ENCODE peak calls at places on chromosomes 1 and 21, in nine cellular contexts. P, V, C, F, Q, U, N, T and R are unnamed samples.

GRCh38 chr1:158286487-158286886 is 3.2 kb upstream of the CD1C start:
- DNase-seq in U (no peak), T (no peak), Q (no peak), F (no peak), N (no peak), P (no peak), V (no peak), C (no peak), R (no peak)

GRCh38 chr1:180231506-180232420 is 1.7 kb downstream of the LHX4 start:
- DNase-seq in F (peak), C (peak), V (no peak), T (peak), Q (peak), N (no peak), U (no peak), P (peak), R (no peak)

GRCh38 chr1:228794173-228794572 is 58.9 kb downstream of the RHOU start:
- DNase-seq in Q (no peak), P (no peak), U (no peak), V (no peak), N (no peak), T (peak), F (no peak), C (no peak), R (no peak)

GRCh38 chr1:63189677-63190076 is 132.7 kb upstream of the FOXD3 start:
- DNase-seq in T (peak), N (no peak), C (no peak), U (no peak), V (no peak), F (peak), Q (peak), P (peak), R (no peak)

GRCh38 chr1:173266845-173267244 is 59.7 kb upstream of the TNFSF4 start:
- DNase-seq in N (no peak), F (no peak), C (no peak), U (no peak), V (no peak), Q (no peak), T (no peak), P (no peak), R (no peak)

GRCh38 chr1:160859166-160859565 is 3.5 kb downstream of the CD244 start:
- DNase-seq in U (no peak), C (no peak), F (no peak), N (no peak), P (peak), V (no peak), T (no peak), Q (no peak), R (no peak)

GRCh38 chr1:100847481-100847880 is 47.2 kb downstream of the EXTL2 start:
- DNase-seq in F (peak), U (no peak), P (peak), N (peak), T (no peak), Q (no peak), C (no peak), V (no peak), R (no peak)

GRCh38 chr1:117817629-117818028 is 111.8 kb downstream of the GDAP2 start:
- DNase-seq in N (no peak), P (no peak), U (no peak), F (no peak), V (no peak), T (no peak), C (no peak), Q (no peak), R (no peak)

GRCh38 chr21:42850866-42851391 is 28.4 kb downstream of the WDR4 start:
- DNase-seq in V (no peak), Q (peak), U (no peak), N (no peak), P (no peak), F (peak), C (peak), T (peak), R (no peak)

GRCh38 chr1:165631403-165632151 is 543 bp downstream of the MGST3 start:
- DNase-seq in T (peak), V (peak), F (peak), C (peak), P (peak), U (peak), N (peak), Q (peak), R (peak)

GRCh38 chr1:231192620-231193163 is 30.8 kb downstream of the TRIM67 start:
- DNase-seq in U (no peak), F (peak), P (peak), T (no peak), C (no peak), V (no peak), N (no peak), Q (no peak), R (no peak)

GRCh38 chr1:52119291-52119690 is 22.6 kb upstream of the ZFYVE9 start:
- DNase-seq in Q (no peak), P (no peak), T (no peak), V (no peak), F (no peak), U (peak), N (no peak), C (no peak), R (no peak)

GRCh38 chr1:54464031-54464476 is 57.9 kb upstream of the SSBP3 start:
- DNase-seq in U (no peak), V (no peak), C (no peak), Q (no peak), F (no peak), N (no peak), T (no peak), P (no peak), R (no peak)

GRCh38 chr1:54465351-54465811 is 59.2 kb upstream of the SSBP3 start:
- DNase-seq in T (no peak), Q (no peak), P (no peak), F (no peak), V (no peak), C (no peak), U (no peak), N (no peak), R (no peak)

GRCh38 chr1:54463259-54464030 is 57.3 kb upstream of the SSBP3 start:
- DNase-seq in C (no peak), V (no peak), F (no peak), P (no peak), Q (peak), T (no peak), U (no peak), N (no peak), R (no peak)

GRCh38 chr1:54462597-54463258 is 56.5 kb upstream of the SSBP3 start:
- DNase-seq in V (peak), C (no peak), U (no peak), Q (no peak), N (no peak), F (no peak), P (no peak), T (no peak), R (no peak)

DNA sequence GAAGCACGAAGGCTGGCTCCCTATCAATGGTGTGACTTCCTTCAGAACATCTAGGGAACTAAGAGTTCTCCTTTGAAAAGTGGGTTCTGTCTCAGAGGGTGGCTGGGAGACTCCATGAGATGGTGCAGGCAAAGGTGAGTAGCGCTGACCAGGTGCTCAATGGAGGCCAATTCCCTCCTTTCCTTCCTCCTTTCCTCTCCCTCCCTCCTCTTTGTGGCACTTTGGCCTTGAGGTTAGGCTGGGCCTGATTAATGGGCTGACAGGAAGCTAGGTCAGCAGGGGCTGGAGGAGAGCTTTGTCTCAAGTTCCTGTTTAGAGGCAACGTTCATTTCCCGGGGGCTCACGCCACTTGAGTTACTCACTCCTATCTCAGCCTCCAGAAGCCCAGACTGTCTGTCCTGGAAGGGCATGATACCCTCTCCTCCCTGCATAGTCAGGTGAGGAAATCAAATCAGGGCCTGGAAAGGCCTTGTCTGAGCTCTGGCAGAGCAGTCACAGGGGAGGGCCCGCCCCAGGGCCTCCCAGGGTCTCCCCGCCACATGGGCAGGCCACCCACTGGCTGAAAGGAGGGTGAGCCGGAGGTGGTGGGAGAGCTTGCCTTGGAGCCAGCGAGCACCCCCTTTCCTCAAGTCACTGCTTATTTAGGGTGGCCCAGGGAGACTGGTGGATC is 58.4 kb upstream of the SSBP3 start:
- DNase-seq in Q (no peak), P (no peak), T (peak), V (no peak), U (no peak), N (no peak), F (peak), C (no peak), R (no peak)
- H3K4me3 ChIP-seq in Q (no peak), P (no peak), T (no peak), V (no peak), U (no peak), N (no peak), F (no peak), C (no peak), R (no peak)

GRCh38 chr1:184754479-184755225 is at the start of gene EDEM3:
- DNase-seq in N (peak), C (peak), V (peak), U (peak), F (peak), P (peak), T (peak), Q (peak), R (peak)
- TF ChIP-seq CTCF in N (no peak), C (no peak), V (peak), U (no peak), F (no peak), P (no peak), T (no peak), Q (no peak), R (no peak)

GRCh38 chr1:44433209-44433608 is 28.2 kb downstream of the RNF220 start:
- DNase-seq in F (peak), V (no peak), P (no peak), U (no peak), C (no peak), Q (no peak), N (no peak), T (no peak), R (no peak)
- H3K4me3 ChIP-seq in F (no peak), V (no peak), P (no peak), U (no peak), C (no peak), Q (no peak), N (no peak), T (no peak), R (no peak)

GRCh38 chr1:244548558-244549115 is 87.6 kb downstream of the CATSPERE start:
- DNase-seq in F (no peak), U (no peak), P (no peak), Q (no peak), V (no peak), C (no peak), N (no peak), T (peak), R (no peak)
- TF ChIP-seq CTCF in F (no peak), U (no peak), P (no peak), Q (no peak), V (no peak), C (no peak), N (no peak), T (peak), R (no peak)

GRCh38 chr1:207887542-207887941 is 23.4 kb downstream of the CD34 start:
- DNase-seq in F (no peak), V (no peak), N (no peak), C (no peak), T (no peak), Q (no peak), P (no peak), U (no peak), R (no peak)
- H3K4me3 ChIP-seq in F (no peak), V (no peak), N (no peak), C (no peak), T (no peak), Q (no peak), P (no peak), U (no peak), R (no peak)